ENCODE peak calls at places on chromosomes 13 and 19, in seven cellular contexts. N is stimulated activated naive CD4-positive, alpha-beta T cell; U is HT1080; C is mesothelial cell of epicardium; Q is stimulated activated CD8-positive, alpha-beta memory T cell treated with anti-CD3 and anti-CD28 coated beads, Interleukin-7, amount 100 ng/mL, for 4 hours; O is left kidney; H is SW480. W is an unnamed sample.

GRCh38 chr13:55563267-55563666 is 1577.5 kb upstream of the PRR20A start:
- DNase-seq in O (no peak), N (no peak), Q (no peak), U (no peak), H (no peak), C (no peak), W (no peak)

GRCh38 chr13:100611678-100612492 is 23.3 kb upstream of the GGACT start:
- DNase-seq in U (no peak), H (no peak), N (no peak), O (no peak), C (no peak), Q (no peak), W (peak)

GRCh38 chr13:108326318-108326717 is 56.8 kb downstream of the TNFSF13B start:
- DNase-seq in C (no peak), U (no peak), H (no peak), N (no peak), O (no peak), Q (no peak), W (no peak)

GRCh38 chr13:84844473-84844872 is 954.7 kb downstream of the SLITRK6 start:
- DNase-seq in H (no peak), U (peak), N (no peak), C (no peak), Q (no peak), O (peak), W (no peak)

GRCh38 chr19:15249912-15250634 is 17.8 kb upstream of the EPHX3 start:
- DNase-seq in Q (no peak), C (no peak), U (peak), N (no peak), O (peak), H (peak), W (peak)

GRCh38 chr19:34173145-34173956 is 1.0 kb downstream of the LSM14A start:
- DNase-seq in O (peak), U (peak), C (no peak), H (peak), Q (no peak), N (peak), W (peak)

GRCh38 chr19:47609885-47610545 is 1.1 kb downstream of the BICRA start:
- DNase-seq in N (peak), C (peak), Q (peak), U (peak), H (peak), O (peak), W (peak)

GRCh38 chr13:65347420-65348030 is 1882.6 kb downstream of the PCDH9 start:
- DNase-seq in O (no peak), N (no peak), C (no peak), Q (no peak), U (no peak), H (no peak), W (no peak)

W was measured in AG10803.